ENCODE peak calls at places on chromosomes 7 and 10, in five cellular contexts. Z is HuH-7; V is HFFc6; E is CD8-positive, alpha-beta memory T cell; K is SK-N-MC. D is an unnamed sample.

GRCh38 chr7:41921453-41921912 is 218.6 kb upstream of the INHBA start:
- DNase-seq in Z (no peak), V (peak; percentile 46), K (no peak), E (no peak), D (no peak)

GRCh38 chr7:91787923-91788322 is 92.6 kb downstream of the MTERF1 start:
- DNase-seq in K (no peak), V (no peak), Z (no peak), E (no peak), D (no peak)

GRCh38 chr10:61028861-61029361 is 84.9 kb upstream of the RHOBTB1 start:
- DNase-seq in V (peak; percentile 59), E (no peak), K (no peak), Z (no peak), D (no peak)

GRCh38 chr7:44291066-44291732 is 34.2 kb downstream of the CAMK2B start:
- DNase-seq in V (peak; percentile 31), E (no peak), K (no peak), Z (no peak), D (no peak)

GRCh38 chr7:100563809-100564400 is 9.8 kb downstream of the SAP25 start:
- DNase-seq in V (peak; percentile 56), E (peak; percentile 71), K (peak; percentile 26), Z (peak; percentile 85), D (peak; percentile 77)

GRCh38 chr7:101545441-101546190 is 83.5 kb downstream of the MYL10 start:
- DNase-seq in K (no peak), V (no peak), Z (no peak), E (no peak), D (no peak)

GRCh38 chr10:103473261-103473671 is 5.8 kb downstream of the CALHM3 start:
- DNase-seq in E (no peak), K (no peak), V (no peak), Z (no peak), D (no peak)

GRCh38 chr10:27388761-27389399 is 115.2 kb upstream of the RAB18 start:
- DNase-seq in V (no peak), Z (no peak), E (no peak), K (no peak), D (no peak)

GRCh38 chr7:94477878-94478277 is 31.7 kb upstream of the CASD1 start:
- DNase-seq in K (no peak), Z (no peak), V (no peak), E (no peak), D (no peak)

GRCh38 chr10:78617633-78618032 is 451.1 kb upstream of the ZMIZ1 start:
- DNase-seq in V (no peak), E (no peak), K (no peak), Z (no peak), D (no peak)

GRCh38 chr7:41292457-41292856 is 410.4 kb downstream of the INHBA start:
- DNase-seq in E (no peak), V (no peak), K (no peak), Z (no peak), D (no peak)

GRCh38 chr10:58856508-58857240 is 319.8 kb upstream of the PHYHIPL start:
- DNase-seq in E (no peak), Z (no peak), V (peak; percentile 94), K (no peak), D (peak; percentile 90)

GRCh38 chr10:86668297-86669165 is at the start of gene LDB3:
- DNase-seq in V (peak; percentile 36), Z (no peak), K (no peak), E (no peak), D (no peak)

GRCh38 chr10:131249957-131250347 is 61.6 kb downstream of the TCERG1L start:
- DNase-seq in V (no peak), K (no peak), Z (no peak), E (no peak), D (no peak)

GRCh38 chr10:79221110-79222051 is 125.9 kb upstream of the PPIF start:
- DNase-seq in V (peak; percentile 68), Z (no peak), E (no peak), K (no peak), D (no peak)

GRCh38 chr10:71838264-71839211 is 12.5 kb downstream of the PSAP start:
- DNase-seq in Z (no peak), V (peak; percentile 75), E (no peak), K (no peak), D (no peak)

GRCh38 chr7:151736403-151736909 is 140.5 kb downstream of the PRKAG2 start:
- DNase-seq in V (peak; percentile 97), Z (peak; percentile 90), K (no peak), E (no peak), D (peak; percentile 67)

GRCh38 chr7:92417913-92418312 is 29.4 kb upstream of the GATAD1 start:
- DNase-seq in E (no peak), K (no peak), Z (no peak), V (no peak), D (no peak)

GRCh38 chr10:13056461-13057077 is 43.4 kb upstream of the OPTN start:
- DNase-seq in E (no peak), Z (peak; percentile 39), K (no peak), V (no peak), D (peak; percentile 62)

GRCh38 chr7:121547341-121548092 is 151.4 kb upstream of the FAM3C start:
- DNase-seq in Z (peak; percentile 23), V (peak; percentile 62), K (peak; percentile 48), E (no peak), D (no peak)

GRCh38 chr7:142587578-142588191 is 161.6 kb upstream of the PRSS1 start:
- DNase-seq in E (no peak), K (no peak), Z (peak; percentile 70), V (peak; percentile 81), D (peak; percentile 63)

GRCh38 chr10:101080933-101081546 is 19.3 kb downstream of the KAZALD1 start:
- DNase-seq in K (no peak), Z (no peak), E (no peak), V (no peak), D (peak; percentile 63)

GRCh38 chr10:93086289-93086688 is 12.6 kb downstream of the CYP26A1 start:
- DNase-seq in E (no peak), V (no peak), K (no peak), Z (no peak), D (no peak)

GRCh38 chr10:131816941-131817700 is 83.7 kb upstream of the PPP2R2D start:
- DNase-seq in Z (no peak), V (no peak), K (no peak), E (no peak), D (no peak)

GRCh38 chr10:102410427-102411073 is 8.0 kb downstream of the PSD start:
- DNase-seq in Z (no peak), V (no peak), E (no peak), K (no peak), D (no peak)

GRCh38 chr10:86265877-86266259 is 100.7 kb downstream of the GRID1 start:
- DNase-seq in Z (no peak), E (no peak), K (no peak), V (no peak), D (no peak)

GRCh38 chr7:51817694-51818093 is 501.1 kb upstream of the COBL start:
- DNase-seq in K (no peak), E (no peak), V (no peak), Z (no peak), D (no peak)

GRCh38 chr10:48215148-48215982 is 59.1 kb downstream of the FRMPD2 start:
- DNase-seq in Z (peak; percentile 26), V (peak; percentile 7), K (no peak), E (no peak), D (peak; percentile 82)

GRCh38 chr7:4025694-4026615 is 656.1 kb upstream of the FOXK1 start:
- DNase-seq in E (no peak), K (no peak), V (no peak), Z (no peak), D (no peak)

D was measured in Caco-2.